ENCODE peak calls at places on chromosomes 3 and 15, in six cellular contexts. U is stimulated activated CD4-positive, alpha-beta T cell treated with anti-CD3 and anti-CD28 coated beads, Interleukin-1b, Interleukin-23, amount 100 ng/mL, for 48 hours; S is hypothalamus; O is heart right ventricle; Y is AG08395; X is activated CD4-positive, alpha-beta T cell treated with anti-CD3 and anti-CD28 coated beads, Interleukin-2, amount 50 U/mL, for 1 hour. J is an unnamed sample.

GRCh38 chr3:52770581-52771333 is at the start of gene NEK4:
- DNase-seq in Y (peak), O (peak), S (peak), X (peak), U (peak), J (peak)

GRCh38 chr3:187551419-187551818 is 118.8 kb downstream of the SST start:
- DNase-seq in U (no peak), Y (peak), X (no peak), S (no peak), O (no peak), J (no peak)

GRCh38 chr3:98540346-98540745 is 8.6 kb downstream of the GPR15 start:
- DNase-seq in X (no peak), O (no peak), S (no peak), U (no peak), Y (no peak), J (no peak)

GRCh38 chr15:78155355-78155939 is 6.3 kb downstream of the IDH3A start:
- DNase-seq in S (no peak), Y (no peak), U (no peak), X (no peak), O (no peak), J (no peak)

GRCh38 chr3:136142592-136142991 is 53.5 kb downstream of the MSL2 start:
- DNase-seq in Y (peak), O (no peak), S (no peak), U (no peak), X (no peak), J (no peak)

GRCh38 chr15:26686547-26687187 is 86.2 kb downstream of the GABRB3 start:
- DNase-seq in X (no peak), O (no peak), U (no peak), S (no peak), Y (no peak), J (no peak)

GRCh38 chr3:41682996-41683395 is 278.9 kb downstream of the ULK4 start:
- DNase-seq in U (no peak), S (no peak), Y (peak), O (no peak), X (no peak), J (no peak)

GRCh38 chr3:49759226-49759625 is 27.1 kb downstream of the IP6K1 start:
- DNase-seq in U (no peak), O (no peak), Y (no peak), X (no peak), S (no peak), J (no peak)

GRCh38 chr3:149638401-149639092 is 19.3 kb downstream of the WWTR1 start:
- DNase-seq in O (no peak), Y (peak), X (no peak), S (no peak), U (no peak), J (no peak)

GRCh38 chr15:85589873-85590272 is 204.9 kb downstream of the KLHL25 start:
- DNase-seq in S (no peak), Y (peak), U (no peak), X (no peak), O (no peak), J (no peak)

GRCh38 chr3:152200476-152201422 is 68.0 kb upstream of the MBNL1 start:
- DNase-seq in Y (no peak), S (no peak), O (no peak), U (no peak), X (no peak), J (no peak)

J was measured in ascending aorta.